ENCODE peak calls at places on chromosome 20, in five cellular contexts. W is GM19239; O is ELF-1; I is iPS-NIHi11; D is stimulated activated CD4-positive, alpha-beta T cell treated with anti-CD3 and anti-CD28 coated beads, Interleukin-15, amount 100 ng/mL, for 24 hours. L is an unnamed sample.

GRCh38 chr20:62642666-62643520 is 590 bp downstream of the SLCO4A1 start:
- DNase-seq in W (no peak), O (no peak), I (peak; percentile 59), D (peak; percentile 72), L (peak; percentile 23)

GRCh38 chr20:52972190-52972937 is at the start of gene TSHZ2:
- DNase-seq in W (no peak), O (peak; percentile 13), I (peak; percentile 44), D (peak; percentile 70), L (peak; percentile 13)

GRCh38 chr20:4563534-4563933 is 158.2 kb upstream of the PRND start:
- DNase-seq in W (no peak), O (no peak), I (peak; percentile 56), D (peak; percentile 12), L (peak; percentile 87)

GRCh38 chr20:36275011-36275410 is 31.1 kb upstream of the DLGAP4 start:
- DNase-seq in W (no peak), O (no peak), I (no peak), D (no peak), L (no peak)

GRCh38 chr20:53124803-53125202 is 152.6 kb downstream of the TSHZ2 start:
- DNase-seq in W (no peak), O (no peak), I (no peak), D (no peak), L (no peak)

GRCh38 chr20:16479666-16480065 is 93.6 kb downstream of the KIF16B start:
- DNase-seq in W (no peak), O (no peak), I (no peak), D (no peak), L (peak; percentile 39)

GRCh38 chr20:48722002-48722731 is 105.6 kb downstream of the PREX1 start:
- DNase-seq in W (no peak), O (no peak), I (no peak), D (no peak), L (peak; percentile 87)

GRCh38 chr20:17568045-17568788 is 1.7 kb upstream of the DSTN start:
- DNase-seq in W (no peak), O (peak; percentile 39), I (no peak), D (no peak), L (no peak)

GRCh38 chr20:37890108-37890507 is 12.8 kb upstream of the VSTM2L start:
- DNase-seq in W (no peak), O (no peak), I (no peak), D (no peak), L (no peak)

GRCh38 chr20:19628570-19629134 is 129.4 kb upstream of the RIN2 start:
- DNase-seq in W (peak; percentile 52), O (peak; percentile 64), I (peak; percentile 76), D (peak; percentile 66), L (peak; percentile 85)

GRCh38 chr20:24118096-24118780 is 129.7 kb upstream of the GGTLC1 start:
- DNase-seq in W (no peak), O (peak; percentile 61), I (no peak), D (no peak), L (peak; percentile 37)

GRCh38 chr20:58438970-58439808 is 50.2 kb downstream of the VAPB start:
- DNase-seq in W (no peak), O (peak; percentile 19), I (no peak), D (no peak), L (no peak)

GRCh38 chr20:62208805-62209755 is 11.0 kb downstream of the HRH3 start:
- DNase-seq in W (no peak), O (peak; percentile 82), I (peak; percentile 95), D (no peak), L (no peak)

GRCh38 chr20:46150982-46151381 is 32.9 kb downstream of the CD40 start:
- DNase-seq in W (no peak), O (no peak), I (no peak), D (no peak), L (no peak)

GRCh38 chr20:37378785-37379598 is 33.1 kb downstream of the SRC start:
- DNase-seq in W (no peak), O (no peak), I (no peak), D (no peak), L (peak; percentile 29)

GRCh38 chr20:21076073-21076472 is 30.1 kb downstream of the LINC00237 start:
- DNase-seq in W (no peak), O (no peak), I (no peak), D (no peak), L (no peak)

GRCh38 chr20:36408219-36408618 is 102.1 kb downstream of the DLGAP4 start:
- DNase-seq in W (no peak), O (no peak), I (peak; percentile 52), D (no peak), L (peak; percentile 26)

GRCh38 chr20:32190608-32191415 is 16.7 kb downstream of the PLAGL2 start:
- DNase-seq in W (no peak), O (peak; percentile 53), I (no peak), D (peak; percentile 28), L (peak; percentile 23)

GRCh38 chr20:10448270-10449156 is 13.4 kb downstream of the SLX4IP start:
- DNase-seq in W (no peak), O (no peak), I (no peak), D (no peak), L (peak; percentile 50)

GRCh38 chr20:25058051-25058796 is at the start of gene ACSS1:
- DNase-seq in W (peak; percentile 85), O (no peak), I (peak; percentile 64), D (peak; percentile 78), L (peak; percentile 48)

GRCh38 chr20:2379511-2380229 is 1.0 kb upstream of the TGM6 start:
- DNase-seq in W (no peak), O (peak; percentile 83), I (peak; percentile 44), D (peak; percentile 32), L (no peak)

GRCh38 chr20:1894471-1894950 is 696 bp upstream of the SIRPA start:
- DNase-seq in W (peak; percentile 28), O (peak; percentile 74), I (peak; percentile 82), D (peak; percentile 42), L (peak; percentile 61)

GRCh38 chr20:4736875-4737274 is 15.2 kb downstream of the PRND start:
- DNase-seq in W (no peak), O (no peak), I (no peak), D (no peak), L (no peak)

GRCh38 chr20:45945678-45946148 is 11.2 kb downstream of the PCIF1 start:
- DNase-seq in W (no peak), O (no peak), I (no peak), D (no peak), L (peak; percentile 89)